ENCODE peak calls at places on chromosomes 5 and 9, in nine cellular contexts. U is endothelial cell of umbilical vein; K is mesendoderm; A is tibial artery; N is effector memory CD4-positive, alpha-beta T cell; V is cardiac muscle cell; R is ovary; P is IMR-90; X is thyroid gland. T is an unnamed sample.

GRCh38 chr9:70923941-70924340 is 197.5 kb downstream of the TRPM3 start:
- DNase-seq in A (no peak), R (no peak), X (no peak), U (no peak), K (no peak), V (peak; percentile 33), P (no peak), N (no peak), T (no peak)

GRCh38 chr5:159698322-159698721 is 218.0 kb upstream of the ADRA1B start:
- DNase-seq in K (no peak), X (no peak), P (no peak), V (no peak), R (no peak), U (no peak), N (no peak), A (no peak), T (no peak)

GRCh38 chr5:59547731-59548130 is 345.8 kb downstream of the PDE4D start:
- DNase-seq in N (no peak), A (no peak), P (no peak), R (no peak), X (no peak), K (no peak), U (no peak), V (no peak), T (no peak)

GRCh38 chr5:133116601-133117000 is 64.8 kb downstream of the HSPA4 start:
- DNase-seq in X (no peak), K (no peak), N (no peak), V (no peak), R (no peak), U (no peak), A (no peak), P (no peak), T (no peak)

GRCh38 chr9:37761511-37761910 is 7.9 kb downstream of the TRMT10B start:
- DNase-seq in X (no peak), R (no peak), N (no peak), V (peak; percentile 21), K (no peak), U (no peak), A (no peak), P (peak; percentile 88), T (no peak)

GRCh38 chr5:59209758-59210359 is 627.0 kb downstream of the RAB3C start:
- DNase-seq in U (no peak), P (peak; percentile 3), K (no peak), V (peak; percentile 80), N (no peak), R (no peak), X (no peak), A (no peak), T (no peak)

GRCh38 chr5:2272755-2273154 is 390.0 kb upstream of the IRX4 start:
- DNase-seq in R (no peak), V (no peak), U (no peak), P (no peak), A (no peak), N (no peak), K (no peak), X (no peak), T (no peak)

GRCh38 chr5:142886956-142887355 is 116.8 kb downstream of the ARHGAP26 start:
- DNase-seq in A (no peak), P (no peak), U (no peak), R (no peak), K (no peak), V (no peak), N (no peak), X (no peak), T (no peak)

GRCh38 chr5:129271309-129271708 is 176.8 kb downstream of the ISOC1 start:
- DNase-seq in R (no peak), U (peak; percentile 2), K (peak; percentile 82), V (peak; percentile 81), P (no peak), A (no peak), X (no peak), N (no peak), T (peak; percentile 1)

GRCh38 chr9:19894975-19895374 is 106.1 kb upstream of the SLC24A2 start:
- DNase-seq in P (peak; percentile 43), X (no peak), A (no peak), R (peak; percentile 8), U (no peak), N (no peak), K (no peak), V (peak; percentile 8), T (no peak)

GRCh38 chr5:25688156-25688555 is 1043.4 kb upstream of the CDH10 start:
- DNase-seq in U (no peak), R (no peak), A (no peak), V (no peak), N (no peak), P (no peak), X (no peak), K (no peak), T (no peak)

GRCh38 chr9:32350682-32351081 is 33.8 kb upstream of the ACO1 start:
- DNase-seq in P (peak; percentile 17), A (no peak), N (no peak), U (peak; percentile 26), X (no peak), R (no peak), K (peak; percentile 33), V (peak; percentile 55), T (no peak)

GRCh38 chr9:134566936-134567335 is 74.7 kb upstream of the COL5A1 start:
- DNase-seq in A (no peak), R (no peak), X (no peak), K (no peak), V (no peak), P (no peak), U (no peak), N (no peak), T (no peak)

GRCh38 chr9:133556354-133556753 is 21.9 kb downstream of the ADAMTSL2 start:
- DNase-seq in N (no peak), A (no peak), X (no peak), P (no peak), K (no peak), U (no peak), R (no peak), V (no peak), T (no peak)

GRCh38 chr9:90825586-90825985 is 24.0 kb downstream of the SYK start:
- DNase-seq in U (no peak), K (no peak), R (no peak), A (no peak), X (no peak), N (no peak), P (no peak), V (no peak), T (no peak)

GRCh38 chr9:126673689-126674364 is 60.1 kb downstream of the LMX1B start:
- DNase-seq in A (no peak), X (no peak), N (no peak), R (no peak), K (no peak), P (peak; percentile 2), V (no peak), U (no peak), T (no peak)

GRCh38 chr5:176618783-176619182 is 8.8 kb upstream of the GPRIN1 start:
- DNase-seq in U (no peak), A (no peak), P (no peak), X (no peak), N (no peak), V (no peak), R (no peak), K (no peak), T (no peak)

GRCh38 chr9:132240860-132241482 is 79.1 kb downstream of the NTNG2 start:
- DNase-seq in X (peak; percentile 92), A (peak; percentile 98), R (peak; percentile 98), N (peak; percentile 100), P (peak; percentile 85), U (peak; percentile 92), K (peak; percentile 98), V (peak; percentile 97), T (peak; percentile 96)

GRCh38 chr9:8852301-8852864 is 1052.8 kb upstream of the DMAC1 start:
- DNase-seq in A (no peak), K (no peak), R (no peak), P (no peak), V (no peak), U (no peak), N (no peak), X (no peak), T (no peak)
- H3K27ac ChIP-seq in A (no peak overlapping the region), K (no peak overlapping the region), R (no peak overlapping the region), P (no peak overlapping the region), V (peak overlapping the region; percentile 80), U (no peak overlapping the region), N (no peak overlapping the region), X (no peak overlapping the region), T (no peak overlapping the region)

DNA sequence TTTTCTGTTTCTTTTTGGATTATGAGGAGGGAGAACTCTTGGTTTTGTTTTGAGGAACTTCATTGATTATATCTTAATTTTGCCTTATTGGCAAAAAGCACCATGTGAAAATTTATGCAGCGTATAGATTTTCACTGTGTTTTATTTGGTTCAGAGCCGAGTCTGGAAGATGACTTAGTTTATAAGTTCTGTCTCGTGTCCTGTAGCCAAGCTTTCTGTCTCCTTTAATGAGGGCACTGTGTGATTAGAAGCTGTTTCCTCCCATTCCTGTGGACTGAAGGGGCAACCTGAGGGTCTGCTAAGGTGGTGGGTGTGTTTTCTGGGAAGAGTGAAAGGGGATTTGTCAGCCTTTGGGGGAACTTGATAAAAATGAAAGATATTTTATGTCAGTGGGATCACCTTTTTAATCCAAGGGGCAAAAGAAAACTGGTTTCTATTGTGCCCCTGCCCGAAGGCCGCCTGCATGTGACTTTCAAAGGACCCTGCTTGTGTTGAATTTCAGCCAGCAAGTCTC is 262.1 kb downstream of the FANCC start:
- DNase-seq in A (no peak), N (no peak), P (no peak), X (no peak), R (no peak), V (no peak), K (no peak), U (peak; percentile 75), T (no peak)
- H3K4me3 ChIP-seq in A (peak overlapping the region; percentile 43), N (no peak overlapping the region), P (peak overlapping the region; percentile 7), X (no peak overlapping the region), R (peak overlapping the region; percentile 18), V (no peak overlapping the region), K (no peak overlapping the region), U (no peak overlapping the region), T (no peak overlapping the region)

GRCh38 chr5:43639566-43639965 is 36.6 kb downstream of the NNT start:
- DNase-seq in K (no peak), U (no peak), N (no peak), V (no peak), X (no peak), A (no peak), R (no peak), P (no peak), T (no peak)
- H3K27ac ChIP-seq in K (no peak overlapping the region), U (no peak overlapping the region), N (no peak overlapping the region), V (no peak overlapping the region), X (no peak overlapping the region), A (peak overlapping the region; percentile 61), R (no peak overlapping the region), P (no peak overlapping the region), T (no peak overlapping the region)

DNA sequence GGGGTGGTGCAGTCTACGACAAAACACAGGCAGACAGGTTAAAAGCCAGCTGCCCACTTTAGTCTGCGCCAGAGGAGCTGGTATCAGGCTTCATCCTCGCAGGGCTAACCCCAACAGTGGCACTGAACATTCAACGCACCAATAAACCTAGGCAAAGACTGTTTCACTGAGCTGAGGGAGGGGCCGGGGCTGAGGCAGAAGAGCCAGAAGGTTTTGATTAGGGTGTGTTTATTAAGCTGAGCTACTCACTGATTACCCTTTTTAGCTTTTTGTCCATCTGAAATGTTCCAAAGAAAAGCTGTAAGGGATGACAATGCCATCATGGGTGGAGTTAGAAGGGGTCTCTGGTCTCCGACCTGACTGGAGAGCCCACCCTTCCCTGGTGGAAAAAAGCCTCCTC is 1.4 kb downstream of the ZMYND19 start:
- DNase-seq in P (no peak), R (no peak), X (no peak), A (no peak), V (no peak), U (no peak), K (no peak), N (no peak), T (no peak)
- H3K4me3 ChIP-seq in P (no peak overlapping the region), R (no peak overlapping the region), X (no peak overlapping the region), A (peak overlapping the region; percentile 66), V (no peak overlapping the region), U (peak overlapping the region; percentile 42), K (no peak overlapping the region), N (peak overlapping the region; percentile 51), T (no peak overlapping the region)

GRCh38 chr5:93891491-93892480 is 150.4 kb upstream of the POU5F2 start:
- DNase-seq in N (no peak), R (no peak), U (no peak), P (no peak), V (no peak), A (no peak), X (no peak), K (no peak), T (no peak)
- H3K27ac ChIP-seq in N (no peak overlapping the region), R (no peak overlapping the region), U (no peak overlapping the region), P (no peak overlapping the region), V (no peak overlapping the region), A (no peak overlapping the region), X (no peak overlapping the region), K (no peak overlapping the region), T (no peak overlapping the region)